ENCODE peak calls at places on chromosomes 7 and 10, in seven cellular contexts. P is GM23338; R is ACHN; D is activated CD4-positive, alpha-beta memory T cell treated with anti-CD3 and anti-CD28 coated beads, Interleukin-2, amount 10 ng/mL, durations not matched to agents 7 days and 5 days; G is NCI-H1694 treated with DMSO at 0.1 percent for 48 hours; M is skeletal muscle cell; E is neural progenitor cell. W is an unnamed sample.

GRCh38 chr7:137025469-137026175 is 157.2 kb downstream of the CHRM2 start:
- DNase-seq in G (no peak), R (no peak), P (no peak), D (no peak), M (no peak), E (no peak), W (no peak)

GRCh38 chr7:27176343-27176731 is 2.2 kb upstream of the HOXA10 start:
- DNase-seq in G (no peak), M (no peak), P (peak; percentile 12), D (no peak), R (no peak), E (no peak), W (no peak)

GRCh38 chr7:122577449-122578003 is 121.4 kb downstream of the RNF133 start:
- DNase-seq in M (no peak), E (no peak), P (no peak), D (no peak), G (no peak), R (no peak), W (no peak)

GRCh38 chr10:78417425-78418370 is 384.0 kb downstream of the RPS24 start:
- DNase-seq in P (no peak), R (no peak), E (no peak), G (no peak), M (no peak), D (no peak), W (no peak)

GRCh38 chr10:97037365-97038361 is 148.1 kb downstream of the SLIT1 start:
- DNase-seq in P (peak; percentile 96), E (peak; percentile 89), G (peak; percentile 63), M (peak; percentile 24), R (peak; percentile 91), D (peak; percentile 66), W (peak; percentile 68)

GRCh38 chr10:117074621-117075020 is 63.4 kb downstream of the VAX1 start:
- DNase-seq in E (peak; percentile 33), M (no peak), D (no peak), G (no peak), R (no peak), P (peak; percentile 51), W (no peak)

GRCh38 chr10:123797813-123798212 is 93.8 kb downstream of the CPXM2 start:
- DNase-seq in P (peak; percentile 49), D (no peak), M (no peak), G (no peak), R (no peak), E (no peak), W (no peak)

GRCh38 chr10:124596914-124597676 is 135.5 kb downstream of the LHPP start:
- DNase-seq in E (no peak), R (no peak), G (no peak), M (no peak), P (no peak), D (no peak), W (no peak)

GRCh38 chr10:46293832-46294640 is 7.2 kb downstream of the ANTXRL start:
- DNase-seq in P (no peak), M (no peak), G (no peak), R (peak; percentile 44), D (no peak), E (no peak), W (no peak)

GRCh38 chr10:46530249-46531186 is 25.9 kb downstream of the GPRIN2 start:
- DNase-seq in G (no peak), E (no peak), R (no peak), M (peak; percentile 100), D (no peak), P (no peak), W (no peak)

GRCh38 chr7:24911213-24911603 is 68.8 kb downstream of the OSBPL3 start:
- DNase-seq in R (no peak), D (peak; percentile 49), M (no peak), P (no peak), E (no peak), G (no peak), W (no peak)

GRCh38 chr10:96912405-96912804 is 80.3 kb downstream of the LCOR start:
- DNase-seq in E (no peak), P (no peak), M (no peak), R (no peak), D (no peak), G (no peak), W (no peak)

GRCh38 chr7:107712025-107712424 is 31.9 kb upstream of the CBLL1 start:
- DNase-seq in D (no peak), E (no peak), P (no peak), R (no peak), M (no peak), G (no peak), W (no peak)

GRCh38 chr7:139374246-139374645 is 14.6 kb downstream of the LUC7L2 start:
- DNase-seq in E (no peak), G (no peak), P (no peak), D (no peak), R (no peak), M (no peak), W (no peak)

GRCh38 chr10:60426425-60426824 is 36.8 kb upstream of the ANK3 start:
- DNase-seq in D (no peak), R (peak; percentile 76), M (peak; percentile 84), P (no peak), G (no peak), E (no peak), W (no peak)

GRCh38 chr7:94676431-94676830 is 20.5 kb upstream of the SGCE start:
- DNase-seq in R (no peak), P (no peak), M (no peak), E (no peak), G (no peak), D (no peak), W (no peak)

GRCh38 chr10:98074315-98074911 is 44.0 kb upstream of the CRTAC1 start:
- DNase-seq in P (peak; percentile 42), R (peak; percentile 33), D (peak; percentile 21), E (peak; percentile 56), G (no peak), M (no peak), W (no peak)

GRCh38 chr10:50554995-50555568 is 68.7 kb downstream of the SGMS1 start:
- DNase-seq in D (no peak), G (peak; percentile 8), P (peak; percentile 64), R (peak; percentile 27), M (peak; percentile 35), E (peak; percentile 40), W (no peak)

GRCh38 chr10:71426058-71426605 is 29.4 kb downstream of the CDH23 start:
- DNase-seq in P (no peak), E (no peak), R (no peak), G (no peak), D (no peak), M (no peak), W (no peak)

GRCh38 chr7:46969303-46970130 is 612.4 kb downstream of the TNS3 start:
- DNase-seq in R (no peak), M (peak; percentile 36), P (no peak), E (no peak), G (no peak), D (no peak), W (no peak)

GRCh38 chr7:18440934-18441333 is 54.6 kb upstream of the HDAC9 start:
- DNase-seq in M (no peak), R (no peak), D (no peak), G (no peak), E (no peak), P (no peak), W (no peak)

GRCh38 chr10:53744176-53744575 is 971.6 kb upstream of the MBL2 start:
- DNase-seq in R (no peak), E (no peak), M (no peak), P (no peak), D (no peak), G (no peak), W (no peak)

GRCh38 chr7:148218603-148219002 is 372.0 kb upstream of the C7orf33 start:
- DNase-seq in E (no peak), R (no peak), M (no peak), P (no peak), D (no peak), G (no peak), W (no peak)

GRCh38 chr7:137774793-137775201 is 72.0 kb downstream of the DGKI start:
- DNase-seq in D (no peak), E (no peak), R (no peak), M (no peak), P (no peak), G (no peak), W (no peak)

GRCh38 chr7:137296551-137296950 is 47.0 kb downstream of the PTN start:
- DNase-seq in P (no peak), M (no peak), E (no peak), D (no peak), G (no peak), R (no peak), W (no peak)

GRCh38 chr7:48300301-48300700 is 129.0 kb downstream of the ABCA13 start:
- DNase-seq in E (no peak), G (no peak), R (no peak), P (peak; percentile 53), D (no peak), M (no peak), W (no peak)

GRCh38 chr7:142158741-142159496 is 47.4 kb downstream of the MGAM2 start:
- DNase-seq in M (no peak), R (no peak), G (no peak), P (no peak), D (no peak), E (no peak), W (no peak)

W was measured in CD4-positive, alpha-beta T cell.